ENCODE peak calls at places on chromosomes 7 and 10, in ten cellular contexts. F is activated T-cell treated with anti-CD3 and anti-CD28 coated beads for 1 hour; C is aorta; T is DMS53; E is AG08395; Q is CD4-positive, alpha-beta T cell; X is hippocampal formation; G is left cardiac atrium; Y is KG1; A is CD8-positive, alpha-beta memory T cell. V is an unnamed sample.

GRCh38 chr7:131284702-131285419 is 42.8 kb upstream of the MKLN1 start:
- DNase-seq in F (no peak), C (peak), T (no peak), E (peak), Q (no peak), X (peak), G (peak), Y (no peak), A (no peak), V (no peak)

GRCh38 chr7:501526-501925 is 18.1 kb downstream of the PDGFA start:
- DNase-seq in F (no peak), C (peak), T (no peak), E (no peak), Q (no peak), X (no peak), G (no peak), Y (no peak), A (no peak), V (no peak)

GRCh38 chr7:47074702-47075153 is 507.2 kb downstream of the TNS3 start:
- DNase-seq in F (no peak), C (no peak), T (no peak), E (no peak), Q (no peak), X (no peak), G (no peak), Y (no peak), A (no peak), V (no peak)

GRCh38 chr10:131431541-131431940 is 120.0 kb upstream of the TCERG1L start:
- DNase-seq in F (no peak), C (no peak), T (no peak), E (no peak), Q (no peak), X (no peak), G (no peak), Y (no peak), A (no peak), V (no peak)

GRCh38 chr7:69732203-69732602 is 133.9 kb downstream of the AUTS2 start:
- DNase-seq in F (no peak), C (no peak), T (peak), E (no peak), Q (no peak), X (no peak), G (no peak), Y (no peak), A (no peak), V (no peak)

GRCh38 chr10:47372726-47373125 is 11.4 kb downstream of the ZNF488 start:
- DNase-seq in F (no peak), C (no peak), T (no peak), E (no peak), Q (no peak), X (no peak), G (no peak), Y (no peak), A (no peak), V (no peak)

GRCh38 chr10:88088441-88089340 is 225.3 kb downstream of the PTEN start:
- DNase-seq in F (no peak), C (no peak), T (peak), E (no peak), Q (no peak), X (no peak), G (no peak), Y (no peak), A (no peak), V (no peak)

GRCh38 chr7:36910859-36911258 is 186.6 kb upstream of the AOAH start:
- DNase-seq in F (no peak), C (no peak), T (no peak), E (no peak), Q (no peak), X (no peak), G (no peak), Y (no peak), A (no peak), V (no peak)

GRCh38 chr7:134886353-134887057 is 99.8 kb upstream of the AGBL3 start:
- DNase-seq in F (no peak), C (peak), T (peak), E (peak), Q (no peak), X (no peak), G (peak), Y (no peak), A (no peak), V (no peak)

GRCh38 chr10:28925154-28925663 is 247.9 kb downstream of the BAMBI start:
- DNase-seq in F (no peak), C (peak), T (no peak), E (no peak), Q (no peak), X (no peak), G (peak), Y (no peak), A (no peak), V (no peak)

GRCh38 chr10:79238606-79239005 is 108.7 kb upstream of the PPIF start:
- DNase-seq in F (no peak), C (no peak), T (no peak), E (peak), Q (no peak), X (no peak), G (no peak), Y (no peak), A (no peak), V (no peak)

GRCh38 chr7:5780801-5781496 is 514 bp downstream of the RNF216 start:
- DNase-seq in F (peak), C (peak), T (peak), E (peak), Q (peak), X (peak), G (peak), Y (no peak), A (no peak), V (no peak)

GRCh38 chr7:114466911-114467310 is 52.3 kb downstream of the FOXP2 start:
- DNase-seq in F (no peak), C (no peak), T (peak), E (no peak), Q (no peak), X (no peak), G (no peak), Y (no peak), A (no peak), V (no peak)

GRCh38 chr7:30926323-30926722 is 14.7 kb downstream of the AQP1 start:
- DNase-seq in F (no peak), C (no peak), T (no peak), E (no peak), Q (no peak), X (no peak), G (peak), Y (no peak), A (no peak), V (no peak)

GRCh38 chr10:24115403-24115802 is 93.5 kb upstream of the KIAA1217 start:
- DNase-seq in F (no peak), C (no peak), T (peak), E (no peak), Q (no peak), X (no peak), G (no peak), Y (no peak), A (no peak), V (no peak)

GRCh38 chr10:48580236-48580635 is 24.6 kb downstream of the ARHGAP22 start:
- DNase-seq in F (no peak), C (no peak), T (no peak), E (no peak), Q (no peak), X (no peak), G (no peak), Y (no peak), A (no peak), V (no peak)

GRCh38 chr7:69620063-69620462 is 21.8 kb downstream of the AUTS2 start:
- DNase-seq in F (no peak), C (no peak), T (no peak), E (no peak), Q (no peak), X (no peak), G (no peak), Y (no peak), A (no peak), V (no peak)

GRCh38 chr10:101062231-101063161 is 707 bp downstream of the KAZALD1 start:
- DNase-seq in F (peak), C (peak), T (peak), E (peak), Q (peak), X (no peak), G (peak), Y (no peak), A (peak), V (no peak)

GRCh38 chr10:7407368-7408002 is 3.3 kb downstream of the SFMBT2 start:
- DNase-seq in F (no peak), C (no peak), T (no peak), E (no peak), Q (no peak), X (no peak), G (no peak), Y (no peak), A (no peak), V (no peak)

V was measured in GM12878.